ENCODE peak calls at places on chromosome 7, in eight cellular contexts. One of them, this sample, is unnamed.

GRCh38 chr7:22338411-22338810 is 18.5 kb downstream of the RAPGEF5 start:
- DNase-seq in lower lobe of right lung: no peak
- DNase-seq in G401: no peak
- DNase-seq in HCT116: no peak
- DNase-seq in COR-L47: no peak
- DNase-seq in A172: no peak
- DNase-seq in IMR-90: no peak
- DNase-seq in substantia nigra: no peak
- DNase-seq in this sample: no peak

GRCh38 chr7:50658696-50659095 is 93.5 kb upstream of the DDC start:
- DNase-seq in G401: no peak
- DNase-seq in lower lobe of right lung: no peak
- DNase-seq in COR-L47: no peak
- DNase-seq in IMR-90: no peak
- DNase-seq in A172: no peak
- DNase-seq in substantia nigra: no peak
- DNase-seq in HCT116: no peak
- DNase-seq in this sample: no peak

GRCh38 chr7:235576-236395 is 43.4 kb downstream of the FAM20C start:
- DNase-seq in substantia nigra: no peak
- DNase-seq in IMR-90: no peak
- DNase-seq in lower lobe of right lung: peak
- DNase-seq in G401: peak
- DNase-seq in COR-L47: no peak
- DNase-seq in A172: no peak
- DNase-seq in HCT116: no peak
- DNase-seq in this sample: no peak

GRCh38 chr7:41425926-41426325 is 277.0 kb downstream of the INHBA start:
- DNase-seq in HCT116: no peak
- DNase-seq in substantia nigra: no peak
- DNase-seq in A172: peak
- DNase-seq in IMR-90: peak
- DNase-seq in lower lobe of right lung: no peak
- DNase-seq in COR-L47: no peak
- DNase-seq in G401: no peak
- DNase-seq in this sample: no peak

GRCh38 chr7:56219017-56219416 is 102.8 kb upstream of the NUPR2 start:
- DNase-seq in lower lobe of right lung: no peak
- DNase-seq in COR-L47: no peak
- DNase-seq in IMR-90: no peak
- DNase-seq in A172: no peak
- DNase-seq in G401: no peak
- DNase-seq in HCT116: no peak
- DNase-seq in substantia nigra: no peak
- DNase-seq in this sample: no peak

GRCh38 chr7:6159097-6159483 is 113.3 kb downstream of the CYTH3 start:
- DNase-seq in A172: no peak
- DNase-seq in substantia nigra: no peak
- DNase-seq in lower lobe of right lung: peak
- DNase-seq in COR-L47: no peak
- DNase-seq in IMR-90: peak
- DNase-seq in HCT116: no peak
- DNase-seq in G401: no peak
- DNase-seq in this sample: no peak

GRCh38 chr7:80478683-80479082 is 33.2 kb downstream of the GNAT3 start:
- DNase-seq in HCT116: no peak
- DNase-seq in A172: peak
- DNase-seq in IMR-90: peak
- DNase-seq in COR-L47: no peak
- DNase-seq in G401: no peak
- DNase-seq in substantia nigra: no peak
- DNase-seq in lower lobe of right lung: no peak
- DNase-seq in this sample: no peak

GRCh38 chr7:120304674-120305073 is 31.7 kb downstream of the KCND2 start:
- DNase-seq in A172: no peak
- DNase-seq in HCT116: no peak
- DNase-seq in lower lobe of right lung: no peak
- DNase-seq in COR-L47: no peak
- DNase-seq in IMR-90: no peak
- DNase-seq in substantia nigra: no peak
- DNase-seq in G401: peak
- DNase-seq in this sample: no peak

GRCh38 chr7:1975581-1975980 is 257.2 kb downstream of the MAD1L1 start:
- DNase-seq in A172: no peak
- DNase-seq in lower lobe of right lung: peak
- DNase-seq in IMR-90: no peak
- DNase-seq in G401: no peak
- DNase-seq in substantia nigra: no peak
- DNase-seq in COR-L47: no peak
- DNase-seq in HCT116: no peak
- DNase-seq in this sample: peak

GRCh38 chr7:132580277-132580676 is 4.0 kb upstream of the PLXNA4 start:
- DNase-seq in lower lobe of right lung: no peak
- DNase-seq in A172: peak
- DNase-seq in substantia nigra: no peak
- DNase-seq in COR-L47: no peak
- DNase-seq in IMR-90: no peak
- DNase-seq in G401: no peak
- DNase-seq in HCT116: no peak
- DNase-seq in this sample: no peak

GRCh38 chr7:93374345-93374940 is 142.3 kb downstream of the VPS50 start:
- DNase-seq in COR-L47: no peak
- DNase-seq in HCT116: peak
- DNase-seq in substantia nigra: no peak
- DNase-seq in G401: peak
- DNase-seq in A172: peak
- DNase-seq in IMR-90: peak
- DNase-seq in lower lobe of right lung: no peak
- DNase-seq in this sample: no peak

This sample was measured in chondrocyte.